ENCODE peak calls at places on chromosomes 16 and 17, in four cellular contexts. M, N, Q and S are unnamed samples. For H3K4me1, the result is how much of the 10 kb centered on the place peaks cover.

GRCh38 chr16:57167951-57168350 is 17.9 kb downstream of the PSME3IP1 start:
- DNase-seq in N (no peak), M (no peak), Q (peak), S (peak)

GRCh38 chr16:4182581-4183257 is 59.2 kb downstream of the SRL start:
- DNase-seq in M (no peak), Q (no peak), N (no peak), S (no peak)

GRCh38 chr17:10166181-10166935 is 32.0 kb downstream of the GAS7 start:
- DNase-seq in N (no peak), M (no peak), Q (no peak), S (no peak)

GRCh38 chr17:75898065-75898464 is 1.3 kb upstream of the TRIM65 start:
- DNase-seq in Q (no peak), N (no peak), M (no peak), S (no peak)

GRCh38 chr16:88456356-88457292 is 3.5 kb downstream of the ZFPM1 start:
- DNase-seq in N (no peak), M (no peak), Q (no peak), S (no peak)

GRCh38 chr16:11379420-11379819 is 34.2 kb downstream of the RMI2 start:
- DNase-seq in N (no peak), M (no peak), Q (peak), S (peak)

GRCh38 chr17:82101767-82102679 is 4.0 kb upstream of the FASN start:
- DNase-seq in N (no peak), Q (no peak), M (no peak), S (no peak)

GRCh38 chr17:62724398-62725146 is 83.5 kb downstream of the MARCHF10 start:
- DNase-seq in N (no peak), M (no peak), Q (peak), S (no peak)

GRCh38 chr16:27906883-27907282 is 156.6 kb downstream of the GSG1L start:
- DNase-seq in N (no peak), Q (no peak), M (no peak), S (no peak)

GRCh38 chr16:87690911-87691685 is 74.7 kb downstream of the KLHDC4 start:
- DNase-seq in N (no peak), M (no peak), Q (no peak), S (no peak)

GRCh38 chr17:16304832-16305231 is 48.4 kb downstream of the CENPV start:
- DNase-seq in M (peak), N (no peak), Q (peak), S (no peak)

GRCh38 chr17:34318474-34318873 is 761 bp upstream of the CCL8 start:
- DNase-seq in N (peak), Q (no peak), M (peak), S (no peak)

GRCh38 chr16:49457196-49457595 is 83.6 kb downstream of the C16orf78 start:
- DNase-seq in N (no peak), M (no peak), Q (no peak), S (peak)

GRCh38 chr17:61247438-61247837 is 152.2 kb upstream of the TBX2 start:
- DNase-seq in Q (peak), M (peak), N (no peak), S (peak)

GRCh38 chr17:81044428-81044763 is 9.4 kb downstream of the BAIAP2 start:
- DNase-seq in N (no peak), Q (no peak), M (no peak), S (no peak)

GRCh38 chr17:81043725-81044427 is 8.9 kb downstream of the BAIAP2 start:
- DNase-seq in M (no peak), Q (no peak), N (no peak), S (peak)

GRCh38 chr17:81043319-81043724 is 8.4 kb downstream of the BAIAP2 start:
- DNase-seq in Q (no peak), N (no peak), M (no peak), S (no peak)

GRCh38 chr17:81040791-81041337 is 5.9 kb downstream of the BAIAP2 start:
- DNase-seq in N (no peak), Q (no peak), M (no peak), S (no peak)

DNA sequence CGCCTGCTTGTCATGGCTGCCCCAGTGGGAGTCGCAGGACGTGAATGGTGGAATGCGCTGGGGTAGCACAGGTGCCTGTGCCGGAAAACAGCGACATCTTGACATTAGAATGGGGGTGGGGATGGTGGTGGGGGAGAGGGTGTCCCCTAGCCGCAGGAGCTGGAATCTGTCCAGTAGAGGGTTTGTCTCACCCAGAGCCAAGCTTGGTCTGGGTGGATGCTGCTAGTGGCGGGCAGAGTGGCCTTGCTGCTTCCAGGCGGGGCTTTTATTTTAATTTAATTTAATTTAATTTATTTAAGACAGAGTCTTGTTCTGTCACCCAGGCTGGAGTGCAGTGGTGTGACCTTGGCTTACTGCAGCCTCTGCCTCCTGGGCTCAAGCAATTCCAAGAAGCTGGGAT is 7.7 kb downstream of the BAIAP2 start:
- DNase-seq in Q (no peak), N (no peak), M (peak), S (no peak)
- H3K4me1 ChIP-seq in Q (under half), N (under half), M (half or more), S (half or more)

GRCh38 chr16:68068926-68069325 is 16.2 kb upstream of the NFATC3 start:
- DNase-seq in N (no peak), M (no peak), Q (no peak), S (no peak)
- H3K4me1 ChIP-seq in N (under half), M (under half), Q (under half), S (under half)

DNA sequence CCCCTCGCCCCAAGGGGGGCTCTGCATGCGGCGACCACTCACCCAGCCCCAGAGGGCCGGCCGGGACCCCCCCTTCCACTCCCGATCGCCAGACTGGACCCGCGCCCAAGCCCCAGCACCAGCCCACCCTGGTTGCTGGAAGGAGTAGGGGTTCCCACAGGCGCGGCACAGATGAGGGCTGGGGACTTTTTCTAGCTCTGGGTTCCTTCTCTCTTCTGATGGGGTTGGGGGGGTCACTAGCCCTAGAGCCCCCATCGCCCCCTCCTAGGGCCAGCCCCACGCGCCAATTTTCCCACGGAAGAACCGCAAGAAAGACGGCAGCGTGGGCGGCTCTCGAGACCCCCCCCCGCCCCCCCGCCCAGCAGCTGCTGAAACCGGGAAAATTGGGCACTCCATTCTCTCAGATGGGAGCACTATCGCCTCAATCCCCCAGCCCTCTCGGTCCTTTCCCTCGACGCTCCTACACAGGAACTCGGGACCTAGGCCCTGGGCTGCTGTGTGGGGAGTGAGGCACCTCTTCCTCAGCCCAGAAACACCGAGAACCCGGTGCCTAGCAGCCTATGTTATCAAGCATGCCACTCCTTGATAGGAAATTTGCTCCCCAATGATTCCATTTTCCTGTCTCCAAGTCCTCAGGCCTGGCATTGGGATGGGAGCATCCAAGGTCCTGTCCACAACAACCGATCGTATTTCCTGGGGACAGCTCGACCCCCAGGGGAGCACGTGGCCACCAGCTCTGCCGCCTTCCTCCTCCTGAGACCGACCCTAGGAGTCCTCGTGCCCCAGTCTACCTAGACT is 17.1 kb upstream of the CBX8 start:
- DNase-seq in M (no peak), Q (no peak), N (no peak), S (no peak)
- H3K4me1 ChIP-seq in M (under half), Q (under half), N (under half), S (under half)

GRCh38 chr17:50737118-50737698 is 17.8 kb downstream of the LUC7L3 start:
- DNase-seq in Q (no peak), M (no peak), N (no peak), S (no peak)

GRCh38 chr17:50735287-50735686 is 15.9 kb downstream of the LUC7L3 start:
- DNase-seq in M (no peak), Q (no peak), N (no peak), S (no peak)

GRCh38 chr17:50728881-50729765 is 9.7 kb downstream of the LUC7L3 start:
- DNase-seq in N (no peak), M (no peak), Q (no peak), S (no peak)

GRCh38 chr17:50728112-50728429 is 8.7 kb downstream of the LUC7L3 start:
- DNase-seq in M (no peak), N (no peak), Q (no peak), S (no peak)

GRCh38 chr17:50731575-50732460 is 12.4 kb downstream of the LUC7L3 start:
- DNase-seq in Q (no peak), N (no peak), M (no peak), S (no peak)
- H3K4me1 ChIP-seq in Q (under half), N (under half), M (under half), S (under half)

DNA sequence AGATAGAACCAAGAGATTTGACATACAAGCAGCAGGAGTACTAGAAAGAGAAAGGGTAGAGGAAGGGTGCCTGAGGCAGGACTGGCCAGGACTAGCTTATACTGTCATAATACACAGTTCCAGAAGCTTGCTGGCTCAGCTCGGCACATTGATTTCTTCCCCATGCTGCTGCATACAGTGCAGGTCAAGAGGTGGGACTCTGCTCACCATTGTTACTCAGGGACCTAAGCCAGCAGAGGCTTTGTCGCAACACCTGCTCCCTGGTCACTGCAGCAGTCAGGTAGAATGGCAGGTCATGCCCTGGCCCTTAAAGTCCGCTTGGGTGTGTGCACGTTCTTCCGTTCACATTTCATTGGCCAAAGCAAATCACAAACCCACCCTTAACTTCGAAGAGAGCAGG is 32.8 kb downstream of the LDHD start:
- DNase-seq in N (no peak), Q (no peak), M (no peak), S (no peak)
- H3K4me1 ChIP-seq in N (under half), Q (under half), M (under half), S (under half)

GRCh38 chr16:2033057-2033911 is 6.6 kb downstream of the NHERF2 start:
- DNase-seq in Q (peak), M (no peak), N (no peak), S (peak)
- H3K4me1 ChIP-seq in Q (half or more), M (under half), N (under half), S (half or more)

GRCh38 chr17:81094224-81094743 is 59.3 kb downstream of the BAIAP2 start:
- DNase-seq in Q (no peak), M (no peak), N (no peak), S (no peak)
- H3K4me1 ChIP-seq in Q (under half), M (half or more), N (under half), S (under half)

DNA sequence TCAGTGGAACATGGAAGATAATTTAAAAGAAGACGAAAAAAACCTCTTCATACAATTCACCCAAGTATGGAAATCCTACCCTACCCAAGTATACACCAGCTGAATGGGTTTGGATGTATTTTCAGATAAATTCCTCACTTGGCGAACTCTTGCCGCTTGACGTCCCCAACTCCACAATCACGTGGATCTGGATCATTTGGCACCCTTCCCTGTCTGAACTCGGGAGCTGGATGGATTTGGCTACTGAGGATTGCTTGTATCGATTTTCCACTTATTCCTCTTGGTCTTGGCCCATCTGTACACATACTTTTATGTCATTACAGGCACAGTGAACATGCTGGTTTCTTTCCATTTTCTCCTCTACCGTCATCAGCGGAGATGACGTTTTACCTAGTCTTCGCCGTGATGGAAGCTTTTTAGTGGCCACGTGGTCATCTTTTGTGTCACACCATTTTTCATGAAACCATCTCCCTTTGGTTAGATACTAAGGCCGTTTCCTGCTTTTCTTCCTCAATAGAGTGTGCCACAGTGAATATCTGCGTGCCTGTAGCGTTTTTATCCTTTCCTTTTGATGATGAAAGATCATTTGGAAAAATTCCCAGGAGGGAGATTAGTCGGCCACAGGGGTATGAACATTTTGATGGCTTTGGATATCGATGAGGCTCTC is 47.0 kb downstream of the CMIP start:
- DNase-seq in Q (peak), M (no peak), N (no peak), S (no peak)
- H3K4me1 ChIP-seq in Q (under half), M (under half), N (under half), S (under half)

GRCh38 chr17:4147751-4148310 is 4.8 kb downstream of the CYB5D2 start:
- DNase-seq in Q (peak), N (no peak), M (no peak), S (peak)

GRCh38 chr17:4143563-4144410 is 790 bp downstream of the CYB5D2 start:
- DNase-seq in N (peak), M (peak), Q (peak), S (peak)

GRCh38 chr17:4140125-4140524 is 2.7 kb downstream of the ZZEF1 start:
- DNase-seq in N (no peak), M (no peak), Q (no peak), S (no peak)

GRCh38 chr17:4144411-4144747 is 1.4 kb downstream of the CYB5D2 start:
- DNase-seq in N (no peak), M (no peak), Q (no peak), S (no peak)

DNA sequence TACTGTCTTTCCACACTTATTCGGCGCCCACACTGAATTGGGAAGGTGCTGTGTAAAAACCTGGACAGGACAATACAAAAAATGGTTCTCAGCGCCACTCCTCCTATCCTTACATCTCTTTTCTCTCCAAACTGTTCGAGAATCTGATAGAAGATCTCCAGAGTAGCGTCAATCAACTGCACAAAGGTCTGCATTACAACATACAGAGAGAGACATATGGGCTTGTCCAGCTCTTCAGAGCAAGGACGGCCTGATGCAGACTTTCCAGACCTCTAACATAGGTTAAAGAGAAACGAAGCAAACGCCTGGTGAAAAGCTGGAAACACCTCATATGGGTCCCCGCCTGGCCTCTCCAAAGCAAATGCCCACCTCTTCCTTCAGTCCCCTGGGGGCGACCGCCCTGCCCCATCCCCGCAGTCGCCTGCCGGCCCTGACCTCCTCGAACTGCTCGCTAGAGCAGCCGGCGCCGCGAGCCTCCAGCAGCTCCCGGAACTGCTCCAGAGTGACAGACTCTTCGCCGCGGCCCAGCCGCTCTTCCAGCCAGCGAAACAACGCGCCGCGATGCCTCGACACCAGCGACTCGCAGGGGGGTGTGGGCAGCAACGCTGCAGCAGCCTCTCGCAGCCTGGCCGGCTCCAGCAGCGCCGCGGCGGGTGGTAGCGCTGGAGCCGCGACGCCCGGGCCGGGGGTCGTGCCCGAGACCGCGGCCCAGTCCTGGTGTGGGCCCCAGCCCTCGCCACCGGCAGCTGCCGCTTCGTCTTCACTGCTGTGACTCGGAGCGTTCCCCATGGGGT is 526 bp downstream of the ZZEF1 start:
- DNase-seq in N (no peak), M (peak), Q (peak), S (no peak)
- H3K4me1 ChIP-seq in N (under half), M (under half), Q (under half), S (under half)